ENCODE peak calls at places on chromosomes 7 and 10, in five cellular contexts. B is H1, N is neuronal stem cell, E is IMR-90, V is mesenchymal stem cell. P is an unnamed sample.

GRCh38 chr7:102284891-102285540 is 1.7 kb upstream of the SH2B2 start:
- DNase-seq in V (no peak), B (no peak), N (no peak), E (no peak), P (no peak)

GRCh38 chr7:23570592-23571200 is 26.5 kb upstream of the CCDC126 start:
- DNase-seq in B (peak), E (peak), V (peak), N (peak), P (peak)

GRCh38 chr10:124974131-124974530 is 32.2 kb downstream of the ZRANB1 start:
- DNase-seq in B (no peak), V (no peak), E (no peak), N (no peak), P (no peak)

GRCh38 chr10:124106241-124106905 is 13.0 kb upstream of the CHST15 start:
- DNase-seq in N (no peak), V (peak), E (peak), B (no peak), P (no peak)

GRCh38 chr7:130975731-130976130 is 241.7 kb upstream of the KLF14 start:
- DNase-seq in B (no peak), N (no peak), V (no peak), E (no peak), P (no peak)

GRCh38 chr10:31090894-31091607 is 59.4 kb upstream of the ZNF438 start:
- DNase-seq in B (no peak), N (no peak), V (no peak), E (peak), P (no peak)

GRCh38 chr7:111370002-111370401 is 192.3 kb downstream of the IMMP2L start:
- DNase-seq in E (no peak), B (no peak), V (no peak), N (no peak), P (peak)

GRCh38 chr7:125567686-125568085 is 638.1 kb upstream of the POT1 start:
- DNase-seq in N (no peak), E (no peak), V (no peak), B (no peak), P (no peak)

GRCh38 chr10:101840741-101841453 is 2.7 kb downstream of the KCNIP2 start:
- DNase-seq in E (peak), B (peak), N (peak), V (peak), P (peak)

GRCh38 chr7:37833107-37833817 is 15.1 kb upstream of the NME8 start:
- DNase-seq in N (peak), B (no peak), V (peak), E (peak), P (peak)

GRCh38 chr10:121509776-121510175 is 88.5 kb downstream of the FGFR2 start:
- DNase-seq in E (no peak), V (no peak), B (no peak), N (no peak), P (no peak)
- H2BK5ac ChIP-seq in E (no peak), V (no peak), B (peak), N (no peak), P (no peak)

GRCh38 chr10:89837173-89838001 is 136.0 kb downstream of the KIF20B start:
- DNase-seq in V (no peak), N (no peak), B (no peak), E (peak), P (no peak)
- H2BK5ac ChIP-seq in V (no peak), N (no peak), B (no peak), E (no peak), P (no peak)

GRCh38 chr10:44950326-44951225 is 9.0 kb upstream of the RASSF4 start:
- DNase-seq in E (no peak), V (no peak), B (peak), N (no peak), P (no peak)
- H2BK5ac ChIP-seq in E (no peak), V (no peak), B (no peak), N (peak), P (no peak)

GRCh38 chr10:74968621-74969019 is 142.2 kb downstream of the KAT6B start:
- DNase-seq in V (no peak), B (no peak), N (no peak), E (no peak), P (no peak)

GRCh38 chr10:74962517-74962916 is 136.1 kb downstream of the KAT6B start:
- DNase-seq in V (no peak), E (no peak), N (no peak), B (no peak), P (no peak)

GRCh38 chr10:74960670-74961069 is 134.3 kb downstream of the KAT6B start:
- DNase-seq in V (no peak), B (no peak), E (no peak), N (no peak), P (no peak)

GRCh38 chr10:74967850-74968620 is 141.6 kb downstream of the KAT6B start:
- DNase-seq in B (no peak), N (no peak), E (no peak), V (no peak), P (no peak)

GRCh38 chr10:74963549-74963948 is 137.1 kb downstream of the KAT6B start:
- DNase-seq in E (peak), V (no peak), N (no peak), B (no peak), P (no peak)
- H2BK5ac ChIP-seq in E (no peak), V (no peak), N (no peak), B (no peak), P (no peak)

GRCh38 chr10:80136134-80136571 is 3.6 kb downstream of the PLAC9 start:
- DNase-seq in B (no peak), V (no peak), E (peak), N (no peak), P (no peak)

GRCh38 chr10:80137031-80137712 is 4.6 kb downstream of the PLAC9 start:
- DNase-seq in N (no peak), V (no peak), B (no peak), E (peak), P (no peak)

GRCh38 chr10:80133221-80133620 is 691 bp downstream of the PLAC9 start:
- DNase-seq in B (no peak), N (no peak), E (no peak), V (no peak), P (no peak)

GRCh38 chr10:80131499-80131901 is 1.0 kb upstream of the PLAC9 start:
- DNase-seq in E (no peak), N (no peak), B (no peak), V (no peak), P (peak)

GRCh38 chr10:80132299-80133139 is at the start of gene PLAC9:
- DNase-seq in B (peak), V (peak), E (peak), N (peak), P (peak)
- H2BK5ac ChIP-seq in B (no peak), V (no peak), E (no peak), N (no peak), P (no peak)

GRCh38 chr10:94403823-94404228 is 1.5 kb downstream of the TBC1D12 start:
- DNase-seq in E (no peak), B (no peak), V (no peak), N (no peak), P (no peak)

GRCh38 chr10:94407668-94408067 is 5.3 kb downstream of the TBC1D12 start:
- DNase-seq in B (no peak), E (no peak), N (no peak), V (no peak), P (no peak)

GRCh38 chr10:94405406-94405805 is 3.1 kb downstream of the TBC1D12 start:
- DNase-seq in V (no peak), N (no peak), E (no peak), B (no peak), P (no peak)

GRCh38 chr10:94402204-94403033 is at the start of gene TBC1D12:
- DNase-seq in B (peak), N (peak), V (peak), E (peak), P (peak)

DNA sequence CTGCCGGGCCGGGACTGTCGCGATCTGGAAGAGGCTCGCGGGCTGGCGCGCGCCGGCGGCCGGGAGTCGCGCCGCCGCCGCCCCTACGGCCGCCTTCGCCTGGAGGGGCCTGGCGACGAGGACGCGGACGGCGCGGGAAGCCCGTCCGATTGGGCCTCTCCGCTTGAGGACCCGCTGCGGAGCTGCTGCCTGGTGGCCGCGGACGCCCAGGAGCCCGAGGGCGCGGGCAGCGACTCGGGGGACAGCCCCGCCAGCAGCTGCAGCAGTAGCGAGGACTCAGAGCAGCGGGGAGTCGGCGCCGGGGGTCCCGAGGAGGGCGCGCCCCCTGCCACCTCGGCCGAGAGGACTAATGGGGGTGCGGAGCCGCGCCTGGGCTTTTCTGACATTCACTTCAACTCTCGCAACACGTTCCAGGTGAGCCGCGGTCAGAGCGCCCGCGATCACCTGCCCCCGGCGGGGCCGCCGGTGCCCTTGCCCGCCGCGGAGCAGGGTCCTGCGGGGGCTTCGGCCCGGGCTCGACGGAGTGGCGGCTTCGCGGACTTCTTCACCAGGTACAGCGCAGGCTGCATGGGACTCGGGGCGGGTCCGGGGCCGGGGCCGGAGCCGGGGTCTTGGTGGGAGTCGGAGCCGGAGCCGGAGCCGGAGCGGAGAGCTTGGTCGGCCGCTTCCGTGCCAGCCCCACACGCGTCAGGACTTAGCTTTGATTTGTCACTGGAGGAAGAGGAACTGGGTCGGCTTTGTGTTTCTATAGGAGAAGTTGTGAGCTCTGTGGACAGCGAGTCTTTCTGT is 887 bp downstream of the TBC1D12 start:
- DNase-seq in V (peak), N (peak), B (peak), E (peak), P (peak)
- H2BK5ac ChIP-seq in V (peak), N (peak), B (no peak), E (peak), P (no peak)

GRCh38 chr10:50740351-50740688 is 584 bp downstream of the ASAH2B start:
- DNase-seq in B (no peak), N (no peak), E (peak), V (peak), P (no peak)

DNA sequence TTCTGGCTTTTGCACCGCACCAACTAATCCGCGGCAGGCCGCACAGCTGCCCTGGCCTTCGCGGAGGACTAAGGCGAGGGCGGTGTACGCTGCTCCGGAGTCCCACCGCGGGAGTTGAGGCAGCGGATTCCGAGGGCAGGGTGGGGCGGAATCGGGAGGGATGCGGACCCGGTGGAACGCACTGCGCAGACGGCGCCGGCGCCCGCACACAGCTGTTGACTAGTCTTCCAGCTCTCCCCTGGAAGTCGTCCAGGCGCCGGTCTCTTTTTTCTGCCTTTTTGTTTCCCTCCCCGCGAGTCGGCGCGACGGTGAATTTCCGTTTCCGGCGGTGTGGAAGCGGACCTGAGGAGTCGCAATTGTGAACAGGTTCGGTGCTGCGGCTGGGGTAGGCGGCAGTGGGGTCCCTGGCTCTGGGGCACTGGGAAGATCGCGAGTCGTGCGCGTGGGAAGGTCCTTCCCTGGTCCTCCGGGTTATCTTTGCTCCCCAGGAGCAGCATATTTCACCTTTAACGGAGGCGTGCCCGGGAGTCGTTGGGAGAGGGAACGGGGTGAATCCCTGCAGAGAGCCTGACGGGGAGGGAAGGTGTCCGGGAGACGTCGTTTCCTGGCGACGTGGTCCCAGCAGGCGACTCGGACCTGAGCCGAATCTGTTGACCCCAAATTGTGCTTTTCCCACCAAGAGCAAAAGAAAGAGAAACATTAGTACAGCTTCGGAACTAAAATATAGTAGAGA is at the start of gene ASAH2B:
- DNase-seq in E (peak), N (peak), B (peak), V (peak), P (peak)
- H2BK5ac ChIP-seq in E (peak), N (peak), B (peak), V (peak), P (peak)

GRCh38 chr10:44952779-44953231 is 6.8 kb upstream of the RASSF4 start:
- DNase-seq in V (peak), N (no peak), E (no peak), B (peak), P (peak)
- H2BK5ac ChIP-seq in V (no peak), N (no peak), E (no peak), B (no peak), P (no peak)

DNA sequence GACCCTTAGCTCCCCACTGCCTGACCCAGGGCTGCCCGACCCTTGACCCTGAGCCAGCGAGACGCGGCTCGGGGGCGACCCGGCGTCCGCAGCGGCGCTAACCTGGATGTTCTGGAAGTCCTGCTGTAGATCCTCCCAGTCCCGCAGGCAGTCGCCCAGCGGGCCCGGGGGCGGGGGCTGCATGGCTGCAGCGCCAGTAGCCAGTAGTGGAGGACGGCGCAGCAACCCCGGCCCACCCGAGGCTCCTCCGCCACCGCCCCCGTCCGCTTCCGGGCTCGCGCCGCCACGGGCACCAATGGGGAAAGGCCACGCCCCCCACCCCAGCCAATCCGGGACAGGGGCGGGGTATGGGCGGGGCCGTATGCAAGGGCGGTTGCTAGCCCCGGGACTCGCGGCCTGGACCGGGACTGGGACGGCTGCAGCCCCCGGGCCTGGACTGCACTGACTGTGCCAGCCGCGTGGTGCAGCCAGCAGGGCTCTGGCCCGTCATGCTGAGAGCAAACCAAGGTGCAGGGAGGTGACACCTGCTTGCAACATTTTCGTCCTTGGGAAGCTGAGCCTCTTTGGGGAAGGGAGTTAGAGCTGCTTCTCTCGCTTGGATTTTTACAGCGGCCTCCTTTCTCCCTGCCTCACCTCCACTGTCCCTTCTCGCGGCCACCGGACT is at the start of gene TMEM120A:
- DNase-seq in B (peak), E (peak), N (peak), V (peak), P (peak)
- H2BK5ac ChIP-seq in B (peak), E (peak), N (peak), V (no peak), P (no peak)